ENCODE peak calls at places on chromosomes 1 and 21, in five cellular contexts. One of them, this sample, is unnamed.

GRCh38 chr1:98383341-98383740 is 278.2 kb upstream of the SNX7 start:
- DNase-seq in astrocyte of the hippocampus: no peak
- DNase-seq in psoas muscle: no peak
- DNase-seq in ureter: no peak
- DNase-seq in HFFc6: no peak
- DNase-seq in this sample: no peak

GRCh38 chr1:9852410-9853301 is 28.9 kb upstream of the CLSTN1 start:
- DNase-seq in HFFc6: peak; percentile 55
- DNase-seq in ureter: no peak
- DNase-seq in psoas muscle: no peak
- DNase-seq in astrocyte of the hippocampus: peak; percentile 90
- DNase-seq in this sample: no peak

GRCh38 chr1:7265771-7266371 is 480.6 kb downstream of the CAMTA1 start:
- DNase-seq in HFFc6: peak; percentile 83
- DNase-seq in psoas muscle: no peak
- DNase-seq in astrocyte of the hippocampus: peak; percentile 82
- DNase-seq in ureter: peak; percentile 41
- DNase-seq in this sample: no peak

GRCh38 chr21:36976882-36977651 is 10.6 kb upstream of the HLCS start:
- DNase-seq in ureter: no peak
- DNase-seq in astrocyte of the hippocampus: peak; percentile 85
- DNase-seq in HFFc6: peak; percentile 80
- DNase-seq in psoas muscle: no peak
- DNase-seq in this sample: no peak

GRCh38 chr1:228751360-228752098 is 16.2 kb downstream of the RHOU start:
- DNase-seq in HFFc6: no peak
- DNase-seq in ureter: no peak
- DNase-seq in astrocyte of the hippocampus: no peak
- DNase-seq in psoas muscle: no peak
- DNase-seq in this sample: no peak

GRCh38 chr1:226110249-226111108 is 48.0 kb downstream of the H3-3A start:
- DNase-seq in HFFc6: peak; percentile 21
- DNase-seq in ureter: peak; percentile 86
- DNase-seq in astrocyte of the hippocampus: peak; percentile 79
- DNase-seq in psoas muscle: peak; percentile 77
- DNase-seq in this sample: peak; percentile 88

GRCh38 chr1:63547621-63548294 is 24.4 kb downstream of the EFCAB7 start:
- DNase-seq in HFFc6: no peak
- DNase-seq in psoas muscle: no peak
- DNase-seq in astrocyte of the hippocampus: no peak
- DNase-seq in ureter: no peak
- DNase-seq in this sample: no peak

GRCh38 chr1:155504207-155504606 is 58.4 kb downstream of the ASH1L start:
- DNase-seq in psoas muscle: no peak
- DNase-seq in HFFc6: peak; percentile 32
- DNase-seq in astrocyte of the hippocampus: peak; percentile 48
- DNase-seq in ureter: no peak
- DNase-seq in this sample: no peak

GRCh38 chr1:220269036-220269435 is 3.2 kb downstream of the RAB3GAP2 start:
- DNase-seq in HFFc6: no peak
- DNase-seq in astrocyte of the hippocampus: no peak
- DNase-seq in ureter: no peak
- DNase-seq in psoas muscle: no peak
- DNase-seq in this sample: no peak

GRCh38 chr1:33296824-33297223 is 24.1 kb downstream of the A3GALT2 start:
- DNase-seq in psoas muscle: no peak
- DNase-seq in HFFc6: no peak
- DNase-seq in astrocyte of the hippocampus: no peak
- DNase-seq in ureter: no peak
- DNase-seq in this sample: no peak

This sample was measured in Right ventricle myocardium inferior.